ENCODE peak calls at places on chromosome 4, in six cellular contexts. U is A549, T is stomach, Q is IMR-90, H is breast epithelium, S is uterus. J is an unnamed sample. For H3K9me3, the result is how much of the 10 kb centered on the place peaks cover.

GRCh38 chr4:84971319-84971932 is 4.9 kb upstream of the WDFY3 start:
- DNase-seq in U (peak), T (no peak), Q (peak), H (no peak), S (no peak), J (no peak)

GRCh38 chr4:142211444-142211843 is 575.1 kb downstream of the IL15 start:
- DNase-seq in U (peak), T (no peak), Q (no peak), H (no peak), S (no peak), J (no peak)

GRCh38 chr4:39442910-39443480 is 15.7 kb downstream of the RPL9 start:
- DNase-seq in U (no peak), T (no peak), Q (no peak), H (no peak), S (no peak), J (no peak)

GRCh38 chr4:81198609-81199008 is 16.4 kb downstream of the PRKG2 start:
- DNase-seq in U (no peak), T (no peak), Q (no peak), H (no peak), S (no peak), J (no peak)

GRCh38 chr4:136342666-136343065 is 1189.6 kb downstream of the PCDH18 start:
- DNase-seq in U (no peak), T (no peak), Q (no peak), H (no peak), S (no peak), J (no peak)

GRCh38 chr4:94126669-94127068 is 81.0 kb upstream of the SMARCAD1 start:
- DNase-seq in U (peak), T (no peak), Q (no peak), H (no peak), S (no peak), J (no peak)

GRCh38 chr4:125010776-125011503 is 298.4 kb upstream of the ANKRD50 start:
- DNase-seq in U (no peak), T (no peak), Q (peak), H (no peak), S (no peak), J (no peak)

GRCh38 chr4:97262769-97263168 is 880.5 kb downstream of the STPG2 start:
- DNase-seq in U (no peak), T (no peak), Q (no peak), H (no peak), S (no peak), J (no peak)

GRCh38 chr4:138736362-138736761 is 279.2 kb upstream of the NOCT start:
- DNase-seq in U (no peak), T (no peak), Q (peak), H (no peak), S (no peak), J (no peak)

GRCh38 chr4:183596056-183596757 is 62.8 kb downstream of the RWDD4 start:
- DNase-seq in U (no peak), T (no peak), Q (no peak), H (no peak), S (no peak), J (no peak)

GRCh38 chr4:7908668-7909067 is 31.0 kb downstream of the AFAP1 start:
- DNase-seq in U (no peak), T (no peak), Q (no peak), H (no peak), S (no peak), J (no peak)

GRCh38 chr4:7909463-7909862 is 30.2 kb downstream of the AFAP1 start:
- DNase-seq in U (no peak), T (no peak), Q (no peak), H (no peak), S (no peak), J (no peak)

GRCh38 chr4:7910721-7911015 is 29.0 kb downstream of the AFAP1 start:
- DNase-seq in U (no peak), T (no peak), Q (no peak), H (no peak), S (no peak), J (no peak)

GRCh38 chr4:7911044-7911578 is 28.6 kb downstream of the AFAP1 start:
- DNase-seq in U (peak), T (no peak), Q (peak), H (no peak), S (peak), J (no peak)

GRCh38 chr4:7909966-7910720 is 29.5 kb downstream of the AFAP1 start:
- DNase-seq in U (no peak), T (no peak), Q (peak), H (no peak), S (peak), J (no peak)
- H3K9me3 ChIP-seq in U (under half), T (under half), Q (under half), H (under half), S (under half), J (under half)

DNA sequence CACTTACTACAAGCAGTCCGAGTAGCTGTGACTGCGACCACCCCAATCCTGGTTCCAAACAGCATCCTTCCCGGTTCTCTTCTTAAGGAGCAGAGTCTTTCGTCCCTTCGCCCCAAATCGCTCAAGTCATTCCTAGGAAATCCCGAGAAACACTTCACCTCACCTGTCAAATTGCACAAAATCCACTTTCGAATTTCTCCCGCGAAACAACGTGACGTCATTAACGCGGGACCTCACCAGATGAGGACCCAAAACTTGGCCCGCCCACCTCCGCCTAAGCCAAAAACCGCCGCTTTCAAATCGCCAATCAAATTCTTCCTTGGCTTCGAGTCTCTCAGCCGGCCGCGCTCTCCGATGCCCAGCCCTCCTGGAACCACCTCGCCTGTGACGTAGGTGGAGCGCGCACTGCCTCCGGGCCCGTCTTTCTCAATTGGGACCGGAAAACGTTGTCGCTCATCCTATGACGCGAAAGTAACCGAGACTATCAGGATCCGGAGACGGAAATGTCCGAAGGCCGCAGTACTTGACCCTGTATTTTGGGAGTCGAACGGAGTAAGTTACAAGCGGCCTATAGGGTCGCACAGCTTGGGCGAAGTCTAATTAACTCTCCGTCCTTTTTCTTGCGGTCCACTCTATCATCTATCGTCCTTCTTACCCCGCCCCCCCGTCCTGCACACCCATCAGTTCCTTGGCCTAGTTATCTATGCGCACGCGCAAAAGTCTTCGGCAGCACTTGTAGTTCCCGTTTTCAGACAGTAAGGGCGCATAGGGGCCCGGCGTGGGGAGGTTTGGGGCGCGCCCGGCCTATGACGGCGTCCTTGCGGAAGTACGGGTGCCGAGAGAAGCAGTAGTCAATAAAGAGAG is at the start of the genes LARP7 and ZGRF1:
- DNase-seq in U (peak), T (peak), Q (peak), H (peak), S (peak), J (peak)
- TF ChIP-seq POLR2A in U (peak), T (no peak), Q (peak), H (peak), S (no peak), J (no peak)

GRCh38 chr4:83214079-83214478 is 70.5 kb downstream of the COQ2 start:
- DNase-seq in U (no peak), T (no peak), Q (no peak), H (no peak), S (no peak), J (no peak)

GRCh38 chr4:83216856-83217683 is 67.5 kb downstream of the COQ2 start:
- DNase-seq in U (no peak), T (no peak), Q (no peak), H (no peak), S (no peak), J (peak)

GRCh38 chr4:83217721-83218522 is 66.7 kb downstream of the COQ2 start:
- DNase-seq in U (no peak), T (peak), Q (no peak), H (no peak), S (no peak), J (no peak)

GRCh38 chr4:83212041-83212851 is 72.4 kb downstream of the COQ2 start:
- DNase-seq in U (no peak), T (peak), Q (no peak), H (no peak), S (no peak), J (peak)

DNA sequence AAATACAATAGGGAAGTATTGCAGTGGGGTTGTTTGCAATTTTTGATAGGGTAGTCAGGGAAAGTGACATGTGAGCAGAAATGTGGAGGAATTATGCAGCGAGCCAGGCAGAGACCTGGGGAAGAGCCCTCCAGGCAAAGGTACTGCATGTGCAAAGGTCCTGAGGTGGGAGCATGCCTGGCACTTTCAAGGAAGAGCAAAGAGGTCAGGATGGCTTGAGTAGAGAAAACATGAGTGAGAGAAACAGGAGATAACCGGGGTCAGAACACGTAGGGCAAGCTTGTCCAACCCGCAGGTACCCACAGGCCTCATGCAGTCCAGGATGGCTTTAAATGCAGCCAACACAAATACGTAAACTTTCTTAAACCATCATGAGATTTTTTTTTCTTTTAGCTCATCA is 71.0 kb downstream of the COQ2 start:
- DNase-seq in U (no peak), T (no peak), Q (no peak), H (no peak), S (no peak), J (no peak)
- H3K9me3 ChIP-seq in U (under half), T (under half), Q (under half), H (under half), S (under half), J (under half)

GRCh38 chr4:56977321-56978012 is at the start of gene NOA1:
- DNase-seq in U (peak), T (peak), Q (peak), H (peak), S (peak), J (peak)
- TF ChIP-seq POLR2A in U (peak), T (no peak), Q (peak), H (peak), S (peak), J (peak)